ENCODE peak calls at places on chromosomes 16 and 17, in seven cellular contexts. X is HTR-8/SVneo, H is NCI-H1092, I is A172, P is Daoy, Y is NCI-H187, E is substantia nigra. O is an unnamed sample.

GRCh38 chr16:23827245-23827543 is 8.6 kb upstream of the PRKCB start:
- DNase-seq in Y (no peak), P (no peak), H (no peak), X (no peak), I (no peak), E (no peak), O (no peak)

GRCh38 chr17:33038740-33039139 is 47.1 kb downstream of the SPACA3 start:
- DNase-seq in I (no peak), Y (peak), P (peak), E (no peak), X (no peak), H (peak), O (peak)

GRCh38 chr17:14510136-14510535 is 209.3 kb downstream of the HS3ST3B1 start:
- DNase-seq in P (peak), H (no peak), X (no peak), Y (no peak), E (no peak), I (no peak), O (no peak)

GRCh38 chr17:46772013-46772878 is 46.2 kb downstream of the WNT3 start:
- DNase-seq in P (peak), Y (no peak), E (no peak), I (peak), H (no peak), X (peak), O (peak)

GRCh38 chr16:20355114-20355782 is 2.7 kb upstream of the UMOD start:
- DNase-seq in X (no peak), H (no peak), I (no peak), P (no peak), E (no peak), Y (no peak), O (no peak)

GRCh38 chr17:79476074-79476473 is 134.8 kb downstream of the RBFOX3 start:
- DNase-seq in E (no peak), I (peak), H (no peak), P (peak), Y (no peak), X (no peak), O (no peak)

GRCh38 chr17:21815352-21816063 is 123.2 kb downstream of the KCNJ18 start:
- DNase-seq in I (no peak), P (no peak), Y (no peak), H (no peak), X (peak), E (no peak), O (no peak)

GRCh38 chr17:45431531-45432404 is 902 bp downstream of the ARHGAP27 start:
- DNase-seq in I (peak), Y (peak), E (no peak), X (peak), P (peak), H (peak), O (peak)

GRCh38 chr16:71808593-71809449 is at the start of gene AP1G1:
- DNase-seq in I (peak), H (peak), Y (peak), X (peak), P (peak), E (peak), O (peak)

GRCh38 chr16:49012961-49013726 is 268.5 kb downstream of the CBLN1 start:
- DNase-seq in X (no peak), E (no peak), H (peak), Y (no peak), P (no peak), I (no peak), O (no peak)

GRCh38 chr16:58507195-58507962 is 7.4 kb downstream of the NDRG4 start:
- DNase-seq in E (no peak), Y (no peak), I (no peak), X (no peak), P (no peak), H (no peak), O (peak)

GRCh38 chr16:49093939-49094338 is 187.7 kb downstream of the CBLN1 start:
- DNase-seq in E (no peak), X (no peak), H (no peak), P (no peak), I (no peak), Y (no peak), O (no peak)